ENCODE peak calls at places on chromosomes 4 and X, in nine cellular contexts. G is neural progenitor cell, A is mammary epithelial cell, S is suprapubic skin, E is neuronal stem cell, M is endothelial cell of umbilical vein, I is tibial nerve, B is brain microvascular endothelial cell, D is aorta. Q is an unnamed sample.

GRCh38 chr4:124694961-124695598 is 17.5 kb downstream of the ANKRD50 start:
- DNase-seq in D (no peak), S (no peak), I (no peak), E (no peak), G (no peak), A (no peak), B (no peak), M (no peak), Q (no peak)

GRCh38 chrX:3232262-3232950 is 114.0 kb downstream of the MXRA5 start:
- DNase-seq in G (no peak), A (no peak), B (no peak), D (no peak), E (no peak), M (no peak), I (no peak), S (no peak), Q (no peak)

GRCh38 chr4:3318561-3319021 is 25.8 kb downstream of the RGS12 start:
- DNase-seq in G (peak), B (no peak), D (peak), A (no peak), M (no peak), E (no peak), I (no peak), S (peak), Q (peak)

GRCh38 chr4:89598602-89599001 is 238.4 kb downstream of the SNCA start:
- DNase-seq in A (peak), E (no peak), S (no peak), G (peak), D (no peak), M (peak), B (no peak), I (no peak), Q (no peak)

GRCh38 chr4:15971068-15971801 is 8.3 kb upstream of the FGFBP2 start:
- DNase-seq in E (no peak), I (no peak), A (no peak), S (no peak), M (no peak), B (no peak), D (no peak), G (no peak), Q (no peak)

GRCh38 chr4:139552506-139552905 is 3.5 kb downstream of the SETD7 start:
- DNase-seq in B (no peak), S (no peak), G (no peak), E (no peak), A (no peak), D (no peak), M (no peak), I (no peak), Q (no peak)

GRCh38 chrX:51802917-51803688 is 59.9 kb downstream of the GSPT2 start:
- DNase-seq in M (peak), A (peak), G (peak), B (peak), I (peak), E (peak), D (no peak), S (peak), Q (peak)

GRCh38 chrX:137746289-137746688 is 180.4 kb downstream of the ZIC3 start:
- DNase-seq in I (no peak), D (no peak), A (no peak), B (no peak), S (no peak), M (no peak), G (no peak), E (no peak), Q (no peak)

GRCh38 chr4:146051724-146052396 is 113.2 kb upstream of the ZNF827 start:
- DNase-seq in I (no peak), A (peak), G (no peak), B (peak), S (no peak), M (no peak), E (no peak), D (no peak), Q (no peak)

GRCh38 chrX:65688403-65688881 is 21.0 kb downstream of the MSN start:
- DNase-seq in B (no peak), I (no peak), M (no peak), S (no peak), E (no peak), G (no peak), A (peak), D (no peak), Q (no peak)

GRCh38 chr4:3321295-3321889 is 28.6 kb downstream of the RGS12 start:
- DNase-seq in S (peak), I (no peak), D (peak), M (no peak), A (no peak), B (no peak), E (no peak), G (no peak), Q (peak)

GRCh38 chrX:47958943-47959342 is 44.8 kb downstream of the ZNF182 start:
- DNase-seq in B (peak), I (no peak), G (no peak), D (no peak), M (peak), S (no peak), A (no peak), E (no peak), Q (no peak)

GRCh38 chr4:104470770-104471169 is 23.9 kb downstream of the CXXC4 start:
- DNase-seq in I (no peak), G (peak), E (no peak), A (no peak), D (no peak), M (no peak), S (no peak), B (no peak), Q (no peak)

GRCh38 chrX:1529756-1530155 is 7.2 kb downstream of the P2RY8 start:
- DNase-seq in G (no peak), A (no peak), I (no peak), D (no peak), B (no peak), M (no peak), E (no peak), S (peak), Q (peak)

GRCh38 chr4:127632420-127633403 is at the start of gene INTU:
- DNase-seq in S (peak), I (peak), A (peak), G (peak), M (peak), D (peak), E (peak), B (peak), Q (peak)

GRCh38 chrX:113790987-113791386 is 792.9 kb upstream of the HTR2C start:
- DNase-seq in D (no peak), B (no peak), A (no peak), E (no peak), G (no peak), M (no peak), S (no peak), I (no peak), Q (no peak)

GRCh38 chr4:6826781-6827508 is 44.4 kb downstream of the KIAA0232 start:
- DNase-seq in M (no peak), S (no peak), I (no peak), B (no peak), A (no peak), G (no peak), E (no peak), D (no peak), Q (no peak)

GRCh38 chr4:34771632-34772031 is 1472.7 kb downstream of the ARAP2 start:
- DNase-seq in M (no peak), S (no peak), D (no peak), I (no peak), E (no peak), A (no peak), B (no peak), G (no peak), Q (no peak)

GRCh38 chr4:152777488-152777887 is 2.0 kb downstream of the TIGD4 start:
- DNase-seq in M (no peak), G (no peak), D (no peak), E (no peak), A (no peak), S (no peak), B (no peak), I (no peak), Q (no peak)

GRCh38 chrX:77785400-77785745 is 643 bp downstream of the ATRX start:
- DNase-seq in S (no peak), G (peak), M (no peak), E (peak), B (no peak), I (no peak), D (no peak), A (peak), Q (no peak)

GRCh38 chr4:159193256-159193655 is 90.4 kb downstream of the RAPGEF2 start:
- DNase-seq in A (no peak), M (peak), I (no peak), S (no peak), G (no peak), B (no peak), E (no peak), D (no peak), Q (no peak)

GRCh38 chrX:103347682-103348397 is 8.5 kb upstream of the TCEAL9 start:
- DNase-seq in E (no peak), B (no peak), S (no peak), D (no peak), M (no peak), G (no peak), I (no peak), A (no peak), Q (no peak)

GRCh38 chr4:6416518-6417286 is 55.7 kb downstream of the PPP2R2C start:
- DNase-seq in I (no peak), M (no peak), D (peak), A (no peak), B (no peak), G (no peak), E (no peak), S (no peak), Q (peak)

GRCh38 chr4:106238819-106239420 is 77.1 kb downstream of the TBCK start:
- DNase-seq in I (no peak), E (peak), D (no peak), A (peak), G (peak), S (no peak), M (peak), B (peak), Q (no peak)

GRCh38 chr4:8690811-8691775 is 98.5 kb downstream of the CPZ start:
- DNase-seq in M (no peak), B (no peak), E (no peak), I (no peak), S (peak), D (no peak), G (no peak), A (no peak), Q (peak)

GRCh38 chr4:183971938-183972490 is 66.9 kb downstream of the STOX2 start:
- DNase-seq in S (no peak), D (no peak), M (no peak), I (no peak), E (no peak), G (no peak), B (no peak), A (no peak), Q (no peak)

GRCh38 chr4:70930530-70931256 is 28.5 kb downstream of the MOB1B start:
- DNase-seq in E (no peak), B (no peak), I (no peak), S (no peak), A (no peak), D (no peak), M (no peak), G (no peak), Q (no peak)

GRCh38 chrX:45621356-45622041 is 420.8 kb upstream of the DIPK2B start:
- DNase-seq in M (peak), S (no peak), E (no peak), G (no peak), A (peak), D (no peak), I (no peak), B (peak), Q (no peak)

GRCh38 chrX:22220941-22221340 is 51.8 kb upstream of the CBLL2 start:
- DNase-seq in G (no peak), B (peak), A (peak), M (peak), D (no peak), I (no peak), E (no peak), S (no peak), Q (no peak)

GRCh38 chr4:10121568-10122097 is 5.0 kb upstream of the WDR1 start:
- DNase-seq in G (no peak), S (no peak), I (no peak), A (no peak), E (no peak), D (no peak), M (no peak), B (no peak), Q (no peak)

GRCh38 chr4:10120943-10121567 is 4.5 kb upstream of the WDR1 start:
- DNase-seq in G (no peak), E (no peak), S (no peak), M (no peak), A (no peak), I (no peak), D (no peak), B (no peak), Q (no peak)

GRCh38 chr4:10118355-10119004 is 1.9 kb upstream of the WDR1 start:
- DNase-seq in A (no peak), B (no peak), S (no peak), M (no peak), D (no peak), G (no peak), E (no peak), I (no peak), Q (no peak)

GRCh38 chr4:10119263-10119662 is 2.7 kb upstream of the WDR1 start:
- DNase-seq in G (no peak), D (no peak), I (no peak), A (no peak), M (no peak), B (no peak), E (no peak), S (no peak), Q (no peak)

DNA sequence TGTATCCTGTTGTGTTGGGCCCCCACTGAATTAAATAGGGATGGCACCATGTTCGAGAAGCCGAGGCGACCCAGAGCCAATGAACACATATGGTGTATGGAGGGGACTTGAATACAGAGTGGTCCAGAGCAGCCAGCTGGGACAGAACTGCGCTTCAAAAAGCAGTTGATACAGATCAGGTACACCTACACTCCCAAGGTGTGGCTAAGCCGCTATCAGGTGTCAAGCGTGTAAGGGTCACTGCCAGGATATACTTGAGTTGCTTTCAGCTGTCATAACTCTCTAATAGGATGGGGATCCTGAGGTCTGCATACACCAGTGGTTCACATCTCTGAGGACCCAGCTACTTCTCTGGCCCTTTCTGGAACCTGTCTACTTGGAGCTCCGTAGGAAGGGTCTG is 3.2 kb upstream of the WDR1 start:
- DNase-seq in I (no peak), E (no peak), A (no peak), S (no peak), D (no peak), B (no peak), G (no peak), M (no peak), Q (no peak)
- H3K27ac ChIP-seq in I (no peak), E (no peak), A (no peak), S (no peak), D (no peak), B (no peak), G (no peak), M (no peak), Q (no peak)

DNA sequence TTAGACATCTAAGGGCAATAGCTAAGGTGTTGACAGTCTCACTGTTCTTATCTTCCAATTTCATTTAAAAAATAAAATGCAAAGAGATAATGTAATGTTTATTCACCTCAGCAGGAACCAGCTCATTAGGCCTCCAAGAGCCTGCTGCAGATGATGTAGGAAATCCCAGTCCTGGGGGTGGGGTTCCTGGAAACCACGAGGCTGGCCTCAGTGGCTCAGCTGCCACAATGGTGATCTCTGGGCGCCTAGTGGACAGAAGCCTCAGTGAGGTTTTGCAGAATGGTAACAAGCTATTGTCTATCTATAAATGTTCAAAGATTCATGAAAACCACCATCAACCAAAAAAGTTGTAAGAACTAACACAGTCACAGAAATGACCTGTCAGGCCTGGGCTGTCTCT is 77.3 kb downstream of the RPS3A start:
- DNase-seq in S (no peak), B (no peak), G (no peak), M (no peak), I (no peak), D (no peak), A (no peak), E (no peak), Q (no peak)
- H3K27ac ChIP-seq in S (no peak), B (no peak), G (no peak), M (no peak), I (peak), D (no peak), A (no peak), E (no peak), Q (no peak)

GRCh38 chrX:15617111-15617510 is 16.4 kb upstream of the ACE2 start:
- DNase-seq in A (peak), S (no peak), G (no peak), I (no peak), M (no peak), B (no peak), D (no peak), E (no peak), Q (no peak)
- H3K27ac ChIP-seq in A (no peak), S (no peak), G (no peak), I (no peak), M (no peak), B (no peak), D (no peak), E (no peak), Q (no peak)

GRCh38 chr4:128827280-128827679 is 17.8 kb downstream of the JADE1 start:
- DNase-seq in A (no peak), G (no peak), M (no peak), D (no peak), S (no peak), B (no peak), I (no peak), E (no peak), Q (no peak)

GRCh38 chr4:128832253-128832641 is 22.7 kb downstream of the JADE1 start:
- DNase-seq in I (no peak), B (no peak), G (no peak), A (no peak), M (no peak), S (no peak), D (no peak), E (no peak), Q (no peak)

GRCh38 chr4:128831526-128832252 is 22.2 kb downstream of the JADE1 start:
- DNase-seq in D (no peak), I (no peak), S (no peak), A (no peak), G (peak), B (peak), E (peak), M (no peak), Q (no peak)

GRCh38 chr4:128835498-128836222 is 26.2 kb downstream of the JADE1 start:
- DNase-seq in M (no peak), I (no peak), D (no peak), B (no peak), A (no peak), E (no peak), G (no peak), S (no peak), Q (peak)

DNA sequence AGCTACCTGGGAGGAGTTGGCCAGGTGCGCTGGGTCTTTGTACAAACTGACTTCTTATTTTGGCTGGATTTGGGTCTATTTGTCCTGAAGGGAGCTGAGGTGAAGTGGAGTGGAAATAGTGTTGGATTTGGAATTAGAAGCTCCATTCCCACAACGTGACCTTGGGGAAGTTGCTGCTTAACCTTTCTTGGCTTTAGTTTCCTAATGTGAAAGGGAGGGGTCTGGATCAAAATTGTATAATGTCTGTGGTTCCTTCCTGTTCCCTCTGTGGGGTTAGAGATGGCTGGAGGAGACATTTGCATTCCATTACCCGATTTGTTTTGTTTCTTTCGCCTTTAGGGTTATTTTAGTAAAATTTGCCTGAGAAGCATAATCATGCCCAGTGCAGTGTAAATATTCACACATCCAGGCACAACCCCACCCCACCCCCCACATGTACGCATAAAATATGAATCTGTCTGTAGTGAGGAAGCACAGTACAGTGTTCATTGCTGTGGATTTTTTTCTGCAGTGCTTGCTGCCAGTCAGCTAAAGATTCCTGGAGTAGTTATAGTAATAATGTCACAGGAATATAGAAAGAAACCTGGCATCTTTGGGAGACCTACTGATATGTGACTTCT is 21.5 kb downstream of the JADE1 start:
- DNase-seq in E (no peak), I (no peak), G (no peak), B (no peak), M (peak), S (no peak), A (no peak), D (no peak), Q (no peak)
- H3K27ac ChIP-seq in E (no peak), I (peak), G (peak), B (peak), M (no peak), S (no peak), A (no peak), D (peak), Q (no peak)

GRCh38 chrX:38816158-38816557 is 14.9 kb downstream of the MID1IP1 start:
- DNase-seq in M (no peak), G (no peak), E (no peak), S (no peak), I (no peak), D (no peak), B (no peak), A (no peak), Q (no peak)
- H3K27ac ChIP-seq in M (no peak), G (no peak), E (no peak), S (no peak), I (peak), D (no peak), B (no peak), A (no peak), Q (peak)

Q was measured in upper lobe of right lung.